ENCODE peak calls at places on chromosomes 6 and 20, in five cellular contexts. One of them, this sample, is unnamed.

GRCh38 chr6:93468291-93468690 is 48.9 kb upstream of the EPHA7 start:
- DNase-seq in H9: no peak
- DNase-seq in HCT116: no peak
- DNase-seq in GM23338: peak; percentile 68
- DNase-seq in neural progenitor cell: peak; percentile 86
- DNase-seq in this sample: no peak

GRCh38 chr20:2305946-2306345 is 10.1 kb downstream of the TGM3 start:
- DNase-seq in GM23338: peak; percentile 24
- DNase-seq in H9: no peak
- DNase-seq in neural progenitor cell: peak; percentile 53
- DNase-seq in HCT116: no peak
- DNase-seq in this sample: no peak

GRCh38 chr20:10304474-10305046 is 85.9 kb downstream of the SNAP25 start:
- DNase-seq in HCT116: no peak
- DNase-seq in neural progenitor cell: no peak
- DNase-seq in H9: no peak
- DNase-seq in GM23338: no peak
- DNase-seq in this sample: no peak

GRCh38 chr6:158803733-158804143 is 15.4 kb downstream of the EZR start:
- DNase-seq in GM23338: peak; percentile 43
- DNase-seq in HCT116: no peak
- DNase-seq in neural progenitor cell: peak; percentile 7
- DNase-seq in H9: no peak
- DNase-seq in this sample: peak; percentile 87

GRCh38 chr6:133132583-133132982 is 108.6 kb upstream of the EYA4 start:
- DNase-seq in neural progenitor cell: peak; percentile 21
- DNase-seq in H9: no peak
- DNase-seq in GM23338: peak; percentile 45
- DNase-seq in HCT116: no peak
- DNase-seq in this sample: no peak

GRCh38 chr6:119484598-119484997 is 135.0 kb upstream of the MAN1A1 start:
- DNase-seq in GM23338: no peak
- DNase-seq in HCT116: peak; percentile 95
- DNase-seq in H9: no peak
- DNase-seq in neural progenitor cell: peak; percentile 5
- DNase-seq in this sample: no peak

GRCh38 chr6:106745824-106746610 is 116.6 kb downstream of the QRSL1 start:
- DNase-seq in H9: no peak
- DNase-seq in neural progenitor cell: no peak
- DNase-seq in HCT116: no peak
- DNase-seq in GM23338: no peak
- DNase-seq in this sample: no peak

GRCh38 chr6:84752118-84752850 is 12.1 kb downstream of the TBX18 start:
- DNase-seq in neural progenitor cell: no peak
- DNase-seq in GM23338: peak; percentile 35
- DNase-seq in H9: no peak
- DNase-seq in HCT116: no peak
- DNase-seq in this sample: no peak

GRCh38 chr6:38517005-38517404 is 122.7 kb downstream of the BTBD9 start:
- DNase-seq in HCT116: no peak
- DNase-seq in neural progenitor cell: no peak
- DNase-seq in GM23338: no peak
- DNase-seq in H9: no peak
- DNase-seq in this sample: no peak

GRCh38 chr20:3760980-3761379 is 6.6 kb downstream of the ADISSP start:
- DNase-seq in HCT116: no peak
- DNase-seq in neural progenitor cell: peak; percentile 63
- DNase-seq in H9: no peak
- DNase-seq in GM23338: no peak
- DNase-seq in this sample: peak; percentile 46

GRCh38 chr20:34680586-34680985 is 3.7 kb upstream of the PIGU start:
- DNase-seq in H9: no peak
- DNase-seq in GM23338: no peak
- DNase-seq in HCT116: no peak
- DNase-seq in neural progenitor cell: no peak
- DNase-seq in this sample: peak; percentile 18

GRCh38 chr20:61694666-61695065 is 371.0 kb downstream of the TAF4 start:
- DNase-seq in neural progenitor cell: peak; percentile 50
- DNase-seq in HCT116: no peak
- DNase-seq in GM23338: no peak
- DNase-seq in H9: no peak
- DNase-seq in this sample: no peak

GRCh38 chr6:139338845-139339244 is 35.6 kb downstream of the CITED2 start:
- DNase-seq in GM23338: no peak
- DNase-seq in H9: no peak
- DNase-seq in HCT116: no peak
- DNase-seq in neural progenitor cell: no peak
- DNase-seq in this sample: no peak

GRCh38 chr20:33410081-33410742 is 8.9 kb upstream of the CDK5RAP1 start:
- DNase-seq in neural progenitor cell: no peak
- DNase-seq in GM23338: no peak
- DNase-seq in HCT116: no peak
- DNase-seq in H9: no peak
- DNase-seq in this sample: no peak

GRCh38 chr6:29557320-29557719 is 2.2 kb downstream of the UBD start:
- DNase-seq in H9: no peak
- DNase-seq in HCT116: no peak
- DNase-seq in neural progenitor cell: no peak
- DNase-seq in GM23338: peak; percentile 46
- DNase-seq in this sample: no peak

GRCh38 chr6:116764961-116765841 is at the start of gene FAM162B:
- DNase-seq in H9: peak; percentile 79
- DNase-seq in neural progenitor cell: peak; percentile 73
- DNase-seq in GM23338: peak; percentile 75
- DNase-seq in HCT116: no peak
- DNase-seq in this sample: no peak
- H2AFZ ChIP-seq in H9: no peak within 1 kb of the TSS
- H2AFZ ChIP-seq in neural progenitor cell: peak within 1 kb of the TSS; percentile 96
- H2AFZ ChIP-seq in GM23338: peak within 1 kb of the TSS; percentile 96
- H2AFZ ChIP-seq in HCT116: no peak within 1 kb of the TSS
- H2AFZ ChIP-seq in this sample: no peak within 1 kb of the TSS

GRCh38 chr6:99092009-99092408 is 144.3 kb upstream of the FBXL4 start:
- DNase-seq in neural progenitor cell: no peak
- DNase-seq in HCT116: no peak
- DNase-seq in GM23338: no peak
- DNase-seq in H9: no peak
- DNase-seq in this sample: peak; percentile 49

GRCh38 chr6:99092461-99092860 is 144.7 kb upstream of the FBXL4 start:
- DNase-seq in H9: no peak
- DNase-seq in neural progenitor cell: no peak
- DNase-seq in HCT116: no peak
- DNase-seq in GM23338: no peak
- DNase-seq in this sample: peak; percentile 20

GRCh38 chr6:99099243-99099642 is 151.5 kb upstream of the FBXL4 start:
- DNase-seq in neural progenitor cell: no peak
- DNase-seq in HCT116: no peak
- DNase-seq in H9: no peak
- DNase-seq in GM23338: no peak
- DNase-seq in this sample: no peak

GRCh38 chr6:99093781-99094180 is 146.0 kb upstream of the FBXL4 start:
- DNase-seq in neural progenitor cell: no peak
- DNase-seq in HCT116: no peak
- DNase-seq in GM23338: no peak
- DNase-seq in H9: no peak
- DNase-seq in this sample: peak; percentile 65

GRCh38 chr6:99096186-99096585 is 148.4 kb upstream of the FBXL4 start:
- DNase-seq in neural progenitor cell: no peak
- DNase-seq in GM23338: no peak
- DNase-seq in HCT116: no peak
- DNase-seq in H9: no peak
- DNase-seq in this sample: no peak
- TF ChIP-seq CTCF in neural progenitor cell: no peak
- TF ChIP-seq CTCF in GM23338: no peak
- TF ChIP-seq CTCF in HCT116: no peak
- TF ChIP-seq CTCF in H9: no peak
- TF ChIP-seq CTCF in this sample: no peak

GRCh38 chr6:2918936-2919335 is 15.8 kb upstream of the SERPINB9 start:
- DNase-seq in neural progenitor cell: no peak
- DNase-seq in HCT116: no peak
- DNase-seq in H9: no peak
- DNase-seq in GM23338: no peak
- DNase-seq in this sample: no peak
- H2AFZ ChIP-seq in neural progenitor cell: no peak overlapping the region
- H2AFZ ChIP-seq in HCT116: no peak overlapping the region
- H2AFZ ChIP-seq in H9: no peak overlapping the region
- H2AFZ ChIP-seq in GM23338: no peak overlapping the region
- H2AFZ ChIP-seq in this sample: no peak overlapping the region

GRCh38 chr20:54005524-54005923 is 64.9 kb downstream of the BCAS1 start:
- DNase-seq in HCT116: no peak
- DNase-seq in neural progenitor cell: no peak
- DNase-seq in GM23338: no peak
- DNase-seq in H9: no peak
- DNase-seq in this sample: no peak
- TF ChIP-seq CTCF in HCT116: no peak
- TF ChIP-seq CTCF in neural progenitor cell: no peak
- TF ChIP-seq CTCF in GM23338: no peak
- TF ChIP-seq CTCF in H9: no peak
- TF ChIP-seq CTCF in this sample: no peak